ENCODE peak calls at places on chromosomes 3 and 15, in six cellular contexts. H, E, Y, S, Z and K are unnamed samples. For H3K4me1, the result is how much of the 10 kb centered on the place peaks cover.

GRCh38 chr3:70808881-70809280 is 496.4 kb upstream of the MDFIC2 start:
- DNase-seq in Y (no peak), S (no peak), E (no peak), Z (no peak), H (no peak), K (no peak)

GRCh38 chr3:140285380-140285779 is 350.4 kb downstream of the CLSTN2 start:
- DNase-seq in S (no peak), E (no peak), H (no peak), Z (no peak), Y (no peak), K (no peak)

GRCh38 chr15:47737424-47737823 is 20.1 kb downstream of the SEMA6D start:
- DNase-seq in E (no peak), S (no peak), H (no peak), Z (no peak), Y (no peak), K (no peak)

GRCh38 chr3:36714343-36714742 is 50.0 kb downstream of the DCLK3 start:
- DNase-seq in S (no peak), H (no peak), Y (no peak), E (no peak), Z (no peak), K (no peak)

GRCh38 chr3:183328164-183328563 is 75.1 kb downstream of the B3GNT5 start:
- DNase-seq in Y (no peak), S (no peak), Z (no peak), H (no peak), E (no peak), K (no peak)

GRCh38 chr3:42123012-42123581 is 31.9 kb downstream of the TRAK1 start:
- DNase-seq in Y (no peak), H (no peak), Z (no peak), E (peak), S (no peak), K (no peak)

GRCh38 chr3:9398715-9399708 is 1.6 kb downstream of the SETD5 start:
- DNase-seq in Z (peak), Y (no peak), S (no peak), H (no peak), E (no peak), K (no peak)

GRCh38 chr15:95146476-95146875 is 915.1 kb downstream of the MCTP2 start:
- DNase-seq in Z (no peak), Y (no peak), S (no peak), H (no peak), E (no peak), K (no peak)

GRCh38 chr3:37494206-37494605 is 319.8 kb upstream of the LRRFIP2 start:
- DNase-seq in Z (no peak), Y (no peak), H (no peak), E (peak), S (no peak), K (no peak)

GRCh38 chr15:83178387-83178786 is 29.2 kb downstream of the HDGFL3 start:
- DNase-seq in Z (peak), Y (no peak), S (no peak), E (no peak), H (no peak), K (no peak)

GRCh38 chr15:95262866-95263564 is 1031.7 kb downstream of the MCTP2 start:
- DNase-seq in S (no peak), Y (no peak), Z (no peak), H (no peak), E (no peak), K (no peak)

GRCh38 chr15:39623550-39623931 is 42.7 kb downstream of the THBS1 start:
- DNase-seq in Z (no peak), S (no peak), H (no peak), E (no peak), Y (no peak), K (no peak)

GRCh38 chr3:119562307-119562961 is 3.0 kb upstream of the CD80 start:
- DNase-seq in S (no peak), Z (no peak), H (no peak), Y (no peak), E (no peak), K (no peak)

GRCh38 chr3:126117786-126118185 is 33.9 kb upstream of the SLC41A3 start:
- DNase-seq in H (peak), Z (no peak), Y (no peak), E (no peak), S (no peak), K (no peak)

GRCh38 chr3:154195620-154196366 is 74.6 kb downstream of the ARHGEF26 start:
- DNase-seq in E (no peak), S (no peak), H (no peak), Y (no peak), Z (no peak), K (no peak)

GRCh38 chr3:45907769-45908705 is 21.7 kb downstream of the CCR9 start:
- DNase-seq in Z (no peak), H (no peak), Y (no peak), E (no peak), S (no peak), K (no peak)

GRCh38 chr15:74541494-74542191 is 623 bp downstream of the ARID3B start:
- DNase-seq in E (no peak), H (peak), Z (peak), S (peak), Y (no peak), K (no peak)

GRCh38 chr3:119380697-119381096 is 82.7 kb downstream of the TMEM39A start:
- DNase-seq in H (no peak), Z (peak), S (no peak), Y (no peak), E (no peak), K (no peak)

GRCh38 chr3:115347737-115348136 is 200.6 kb upstream of the ZBTB20 start:
- DNase-seq in E (no peak), H (no peak), S (no peak), Z (no peak), Y (no peak), K (no peak)

GRCh38 chr3:59327324-59327939 is 277.6 kb upstream of the CFAP20DC start:
- DNase-seq in E (no peak), S (no peak), Z (no peak), Y (no peak), H (no peak), K (no peak)

GRCh38 chr3:159792070-159792469 is 196.6 kb upstream of the IL12A start:
- DNase-seq in E (no peak), H (no peak), Y (no peak), Z (no peak), S (no peak), K (no peak)

GRCh38 chr3:64238971-64239667 is 13.9 kb upstream of the PRICKLE2 start:
- DNase-seq in H (peak), S (peak), Z (no peak), E (peak), Y (peak), K (peak)

DNA sequence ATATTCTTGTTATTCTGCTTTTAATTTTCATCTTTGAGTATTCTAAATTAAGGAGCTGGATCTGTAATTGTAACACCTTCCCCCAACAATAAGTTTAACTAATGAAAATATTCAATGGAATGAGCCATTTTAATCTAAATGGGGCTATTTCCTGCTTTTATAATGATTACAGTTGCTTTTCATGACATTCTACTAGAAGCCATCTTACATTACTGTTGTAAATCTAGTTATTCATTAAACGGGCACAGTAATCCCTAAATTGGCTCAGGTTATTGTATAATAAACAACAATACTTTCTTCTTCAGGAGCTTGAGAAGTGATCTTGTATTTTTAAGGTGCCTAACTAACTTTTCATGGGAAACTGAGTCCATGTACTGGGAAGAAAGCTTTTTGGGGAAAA is 8.5 kb downstream of the FLNB start:
- DNase-seq in S (no peak), Y (no peak), H (no peak), Z (no peak), E (no peak), K (no peak)
- H3K4me1 ChIP-seq in S (under half), Y (half or more), H (half or more), Z (under half), E (under half), K (half or more)

GRCh38 chr3:43637702-43638101 is 15.9 kb upstream of the ANO10 start:
- DNase-seq in H (no peak), Z (no peak), E (no peak), S (no peak), Y (no peak), K (no peak)

GRCh38 chr3:43632986-43633385 is 11.2 kb upstream of the ANO10 start:
- DNase-seq in H (no peak), Z (no peak), Y (no peak), S (no peak), E (no peak), K (no peak)

GRCh38 chr3:43641306-43642114 is 19.7 kb upstream of the ANO10 start:
- DNase-seq in E (no peak), S (no peak), Y (no peak), Z (no peak), H (no peak), K (no peak)

GRCh38 chr3:43644443-43644842 is 22.6 kb upstream of the ANO10 start:
- DNase-seq in H (no peak), Z (no peak), E (no peak), S (no peak), Y (no peak), K (no peak)

DNA sequence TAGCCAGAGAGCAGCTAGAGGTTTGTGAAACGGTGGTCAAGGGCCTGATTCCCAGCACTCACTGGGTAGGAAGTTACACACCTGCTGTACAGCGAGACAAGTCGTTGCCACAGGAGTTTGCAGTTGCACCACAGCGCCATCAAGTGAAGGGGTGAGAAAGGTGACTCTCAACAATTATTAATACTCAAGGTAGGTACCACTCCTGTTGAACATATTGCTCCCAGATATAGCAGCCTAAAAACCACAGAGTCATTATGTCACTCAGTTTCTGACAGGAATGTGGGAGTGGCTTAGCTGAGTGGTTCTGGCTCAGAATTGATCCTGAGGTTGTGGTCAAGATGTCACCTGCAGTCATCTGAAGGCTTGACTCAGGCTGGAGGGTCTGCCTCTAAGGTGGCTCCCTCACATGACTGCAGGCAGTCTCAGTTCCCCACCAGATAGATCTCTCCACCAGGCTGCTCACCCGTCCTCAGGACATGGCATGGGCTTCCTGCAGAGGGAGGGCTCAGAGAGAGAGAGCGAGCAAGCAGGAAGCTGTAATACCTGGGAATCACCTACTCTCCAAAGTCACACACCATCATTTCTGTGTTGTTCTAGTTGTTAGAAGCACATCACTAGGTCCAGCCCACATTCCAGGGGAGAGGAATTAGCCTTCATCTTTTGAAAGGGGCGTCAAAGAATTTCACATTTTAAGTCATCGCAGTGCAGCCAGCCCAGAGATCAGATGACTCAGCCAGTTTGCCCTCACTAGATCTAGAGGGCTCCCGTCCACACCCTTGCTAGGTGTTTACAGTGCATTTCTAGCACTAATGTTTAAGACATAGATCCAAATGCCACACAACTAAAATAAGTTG is 17.0 kb upstream of the ANO10 start:
- DNase-seq in Z (peak), Y (no peak), H (peak), S (peak), E (no peak), K (no peak)
- H3K27ac ChIP-seq in Z (peak), Y (peak), H (no peak), S (no peak), E (no peak), K (no peak)

DNA sequence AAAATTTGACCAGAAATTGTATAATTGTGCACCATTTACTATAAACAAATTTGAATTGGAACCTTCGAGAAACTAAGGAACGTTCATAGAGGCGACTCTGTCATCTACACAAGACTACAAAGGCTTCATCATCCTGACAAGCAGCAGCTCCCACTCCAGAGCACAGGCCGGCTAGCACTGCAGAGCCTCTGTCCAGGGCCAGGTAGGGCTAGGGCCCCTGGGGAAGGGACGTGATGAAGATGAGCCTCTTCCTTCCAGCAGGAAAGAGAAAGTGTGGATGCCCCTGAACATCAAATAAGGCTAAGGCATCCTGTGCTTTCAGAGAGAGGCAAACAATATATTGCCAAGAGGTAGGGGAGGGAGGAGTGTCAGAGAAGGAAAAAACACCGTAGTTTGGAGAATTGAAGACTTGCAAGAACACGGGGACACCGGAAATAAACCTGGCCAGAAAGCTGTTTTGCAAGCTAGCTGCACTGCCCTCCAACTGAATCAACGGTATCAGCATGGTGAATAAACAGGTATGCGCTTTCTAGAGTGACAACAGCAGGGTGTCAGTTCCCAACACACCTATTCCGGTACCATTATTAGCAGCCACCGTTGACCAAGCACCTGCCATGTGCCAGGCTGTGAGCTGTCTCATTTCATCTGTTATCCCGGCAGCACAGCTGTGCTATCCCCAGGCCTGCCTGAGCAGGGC is 12.4 kb downstream of the XXYLT1 start:
- DNase-seq in E (no peak), Z (no peak), H (no peak), S (no peak), Y (no peak), K (no peak)
- H3K4me1 ChIP-seq in E (under half), Z (under half), H (under half), S (under half), Y (under half), K (under half)

GRCh38 chr3:13280856-13281656 is 139.1 kb downstream of the NUP210 start:
- DNase-seq in Z (peak), E (no peak), S (peak), Y (no peak), H (peak), K (no peak)
- H3K27ac ChIP-seq in Z (no peak), E (peak), S (peak), Y (peak), H (no peak), K (peak)